ENCODE peak calls at places on chromosome X, in seven cellular contexts. I, D, W, E, S, J and Z are unnamed samples.

GRCh38 chrX:19332983-19333382 is 10.7 kb upstream of the PDHA1 start:
- DNase-seq in I (peak), D (peak), W (peak), E (no peak), S (no peak), J (no peak), Z (no peak)

GRCh38 chrX:112874140-112874539 is 33.5 kb upstream of the AMOT start:
- DNase-seq in I (no peak), D (no peak), W (no peak), E (no peak), S (no peak), J (no peak), Z (no peak)

GRCh38 chrX:110172215-110172614 is 145.7 kb downstream of the AMMECR1 start:
- DNase-seq in I (no peak), D (no peak), W (no peak), E (no peak), S (peak), J (peak), Z (no peak)

GRCh38 chrX:1451251-1451675 is 1.4 kb downstream of the ASMTL start:
- DNase-seq in I (no peak), D (no peak), W (no peak), E (peak), S (no peak), J (no peak), Z (peak)

GRCh38 chrX:130084651-130085237 is 25.6 kb downstream of the ELF4 start:
- DNase-seq in I (no peak), D (no peak), W (no peak), E (no peak), S (peak), J (peak), Z (peak)

GRCh38 chrX:39750246-39750790 is 347.4 kb downstream of the BCOR start:
- DNase-seq in I (no peak), D (no peak), W (no peak), E (no peak), S (no peak), J (peak), Z (no peak)

GRCh38 chrX:130497531-130497930 is 95.7 kb downstream of the RBMX2 start:
- DNase-seq in I (no peak), D (no peak), W (no peak), E (no peak), S (no peak), J (no peak), Z (no peak)

GRCh38 chrX:56762707-56763555 is 33.9 kb downstream of the NBDY start:
- DNase-seq in I (no peak), D (no peak), W (no peak), E (peak), S (peak), J (peak), Z (no peak)

GRCh38 chrX:8988456-8988855 is 45.5 kb downstream of the FAM9B start:
- DNase-seq in I (peak), D (peak), W (no peak), E (peak), S (no peak), J (peak), Z (peak)

DNA sequence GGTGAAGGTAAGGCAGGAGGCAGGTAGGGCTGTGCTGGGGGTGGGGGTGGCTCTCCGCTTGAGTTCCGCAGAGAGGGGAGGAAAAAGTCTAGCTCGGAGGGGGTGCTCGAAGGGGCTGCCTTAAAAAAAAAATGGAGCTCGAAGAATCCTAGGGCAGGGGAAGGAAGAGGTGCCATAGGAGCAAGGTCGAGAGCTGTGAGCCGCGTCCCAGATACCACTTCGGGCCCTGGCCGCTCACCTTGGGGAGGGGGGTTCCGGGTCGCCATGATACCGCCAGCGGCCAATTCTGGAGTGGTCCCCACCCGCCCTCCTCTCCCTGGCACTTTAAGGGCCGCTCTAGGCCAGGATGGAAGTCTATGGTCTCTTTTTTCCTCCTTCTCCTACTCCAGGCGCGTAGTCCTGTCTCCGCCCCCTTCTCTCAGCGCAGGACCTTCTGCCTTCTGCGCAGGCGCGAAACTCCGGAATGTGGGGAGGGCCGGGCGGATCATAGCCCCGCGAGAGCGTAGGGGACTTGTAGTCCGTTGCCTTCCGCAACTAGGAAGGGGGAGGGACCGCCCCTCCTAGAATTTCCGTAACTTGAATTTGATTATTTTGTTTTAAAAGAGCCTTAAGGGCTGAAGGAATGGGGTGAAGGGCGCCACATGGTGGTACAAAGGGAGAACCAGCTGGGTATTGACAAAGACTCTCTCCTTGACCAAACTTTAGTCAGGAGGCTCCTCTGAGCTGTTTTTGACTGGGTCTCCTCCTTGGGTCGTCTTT is at the start of gene FUNDC1:
- DNase-seq in I (peak), D (peak), W (peak), E (peak), S (peak), J (peak), Z (peak)
- TF ChIP-seq CTCF in I (peak), D (peak), W (no peak), E (no peak), S (peak), J (peak), Z (peak)

GRCh38 chrX:73561791-73562190 is 1.2 kb upstream of the CHIC1 start:
- DNase-seq in I (no peak), D (no peak), W (no peak), E (no peak), S (no peak), J (no peak), Z (peak)

GRCh38 chrX:73562986-73563739 is at the start of gene CHIC1:
- DNase-seq in I (peak), D (peak), W (peak), E (peak), S (peak), J (no peak), Z (peak)

GRCh38 chrX:73563740-73564073 is 710 bp downstream of the CHIC1 start:
- DNase-seq in I (no peak), D (peak), W (no peak), E (no peak), S (peak), J (no peak), Z (no peak)

DNA sequence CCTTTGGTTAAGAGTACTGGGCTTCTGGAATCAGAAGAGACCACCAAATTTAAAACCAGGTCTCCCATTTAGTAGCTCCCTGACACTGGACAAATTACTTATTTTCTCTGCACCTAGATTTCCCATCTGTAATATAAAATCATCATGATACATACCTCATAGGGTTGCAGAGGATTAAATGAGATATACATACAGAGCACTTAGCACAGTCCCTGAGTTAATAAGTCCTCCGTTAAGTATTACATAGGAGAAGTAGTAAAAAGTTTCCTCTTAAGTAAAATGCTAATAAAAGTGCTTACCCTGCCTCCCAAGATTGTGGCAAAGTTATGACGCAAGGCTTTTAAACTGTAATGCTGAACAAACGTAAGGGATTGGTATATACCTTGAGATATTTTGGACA is 539 bp upstream of the CHIC1 start:
- DNase-seq in I (no peak), D (peak), W (no peak), E (no peak), S (peak), J (no peak), Z (peak)
- TF ChIP-seq CTCF in I (no peak), D (no peak), W (no peak), E (no peak), S (no peak), J (no peak), Z (no peak)

GRCh38 chrX:16719334-16720084 is at the start of gene SYAP1:
- DNase-seq in I (peak), D (peak), W (peak), E (peak), S (peak), J (peak), Z (peak)
- TF ChIP-seq CTCF in I (no peak), D (no peak), W (no peak), E (no peak), S (no peak), J (no peak), Z (no peak)

DNA sequence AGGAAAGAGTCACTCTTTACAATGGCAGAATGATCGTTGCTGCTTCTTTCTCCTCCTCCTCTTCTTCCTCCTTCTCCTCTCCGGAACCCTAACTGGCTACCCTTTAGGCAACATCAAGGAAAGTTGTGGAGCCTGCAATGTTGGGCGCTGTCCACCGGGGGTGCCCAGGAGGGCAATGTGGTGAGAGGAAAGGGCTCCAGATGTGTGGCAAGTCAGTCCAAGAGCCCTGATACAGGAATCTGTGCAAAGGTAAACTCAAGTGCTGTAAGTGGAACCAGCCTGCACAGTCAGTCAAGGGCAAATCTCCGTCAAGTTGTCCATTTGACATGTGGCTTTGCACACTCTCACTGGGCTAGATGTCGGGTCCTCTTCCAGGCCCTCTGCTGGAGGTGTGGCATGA is 2.8 kb downstream of the RTL5 start:
- DNase-seq in I (no peak), D (no peak), W (peak), E (no peak), S (peak), J (peak), Z (peak)
- TF ChIP-seq CTCF in I (no peak), D (peak), W (peak), E (no peak), S (peak), J (peak), Z (peak)

DNA sequence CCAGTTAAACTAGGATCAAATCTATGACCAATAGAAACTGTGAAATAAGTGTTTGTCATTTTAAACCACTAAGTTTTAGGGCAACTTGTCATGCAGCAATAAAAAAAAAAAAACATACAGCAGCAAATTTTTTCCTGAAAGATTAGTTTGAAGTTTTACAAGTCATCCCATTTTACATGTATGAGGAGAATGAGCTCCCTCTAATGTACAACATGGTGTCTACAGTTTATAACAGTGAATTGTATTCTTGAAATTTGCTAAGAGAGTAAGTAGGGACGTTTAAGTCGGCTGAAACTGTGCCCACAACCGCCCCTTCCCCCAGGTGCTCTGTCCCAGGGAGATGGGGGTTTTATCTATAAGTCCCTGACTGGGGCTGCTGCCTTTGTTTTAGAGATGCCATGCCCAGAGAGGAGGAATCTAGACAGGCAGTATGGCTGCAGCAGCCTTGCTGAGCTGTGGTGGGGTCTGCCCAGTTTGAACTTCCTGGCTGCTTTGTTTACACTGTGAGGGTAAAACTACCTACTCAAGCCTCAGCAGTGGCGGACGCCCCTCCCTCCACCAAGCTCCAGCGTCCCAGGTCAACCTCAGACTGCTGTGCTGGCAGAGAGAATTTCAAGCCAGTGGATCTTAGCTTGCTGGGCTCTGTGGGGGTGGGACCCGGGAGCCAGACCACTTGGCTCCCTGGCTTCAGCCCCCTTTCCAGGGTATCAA is 499.3 kb upstream of the CT83 start:
- DNase-seq in I (no peak), D (peak), W (peak), E (no peak), S (no peak), J (no peak), Z (no peak)
- TF ChIP-seq CTCF in I (no peak), D (peak), W (no peak), E (no peak), S (no peak), J (no peak), Z (no peak)

GRCh38 chrX:83469551-83469950 is 38.5 kb upstream of the POU3F4 start:
- DNase-seq in I (no peak), D (peak), W (peak), E (no peak), S (peak), J (peak), Z (peak)
- TF ChIP-seq CTCF in I (no peak), D (no peak), W (no peak), E (no peak), S (peak), J (peak), Z (peak)

GRCh38 chrX:154988719-154989118 is 33.8 kb downstream of the F8 start:
- DNase-seq in I (no peak), D (no peak), W (no peak), E (no peak), S (no peak), J (no peak), Z (no peak)

GRCh38 chrX:154987940-154988339 is 34.6 kb downstream of the F8 start:
- DNase-seq in I (no peak), D (no peak), W (no peak), E (no peak), S (no peak), J (no peak), Z (no peak)

GRCh38 chrX:154990496-154990895 is 32.0 kb downstream of the F8 start:
- DNase-seq in I (no peak), D (no peak), W (no peak), E (no peak), S (peak), J (no peak), Z (no peak)

GRCh38 chrX:154991039-154991438 is 31.5 kb downstream of the F8 start:
- DNase-seq in I (no peak), D (no peak), W (no peak), E (no peak), S (peak), J (no peak), Z (no peak)

GRCh38 chrX:154986826-154987575 is 35.5 kb downstream of the F8 start:
- DNase-seq in I (no peak), D (peak), W (no peak), E (no peak), S (peak), J (peak), Z (no peak)
- TF ChIP-seq CTCF in I (no peak), D (peak), W (no peak), E (no peak), S (no peak), J (no peak), Z (no peak)